ENCODE peak calls at places on chromosomes 1 and 21, in four cellular contexts. L, M, H and U are unnamed samples.

GRCh38 chr1:232766224-232766890 is 38.9 kb upstream of the MAP10 start:
- DNase-seq in H (no peak), L (peak), M (no peak), U (peak)

GRCh38 chr1:41241748-41242644 is at the start of gene SCMH1:
- DNase-seq in L (no peak), M (peak), H (peak), U (peak)

GRCh38 chr1:42807056-42807668 is 9.8 kb upstream of the ERMAP start:
- DNase-seq in L (no peak), H (no peak), M (no peak), U (no peak)

GRCh38 chr1:184021666-184022198 is 15.8 kb downstream of the COLGALT2 start:
- DNase-seq in H (no peak), L (no peak), M (no peak), U (no peak)

GRCh38 chr1:51850420-51851297 is 27.9 kb downstream of the NRDC start:
- DNase-seq in M (no peak), L (no peak), H (no peak), U (no peak)

GRCh38 chr1:38044224-38045215 is 2.1 kb downstream of the POU3F1 start:
- DNase-seq in H (no peak), L (no peak), M (no peak), U (no peak)

GRCh38 chr1:154431586-154432373 is 26.6 kb downstream of the IL6R start:
- DNase-seq in M (no peak), H (no peak), L (peak), U (no peak)

GRCh38 chr21:14602418-14602987 is 56.4 kb upstream of the SAMSN1 start:
- DNase-seq in H (no peak), M (no peak), L (no peak), U (no peak)

GRCh38 chr1:198267921-198268320 is 111.1 kb downstream of the NEK7 start:
- DNase-seq in L (no peak), M (no peak), H (no peak), U (no peak)

GRCh38 chr1:19044975-19045831 is 88.7 kb upstream of the IFFO2 start:
- DNase-seq in M (no peak), L (no peak), H (no peak), U (peak)

GRCh38 chr1:24503870-24504523 is 1.4 kb downstream of the RCAN3 start:
- DNase-seq in M (peak), H (no peak), L (no peak), U (no peak)

GRCh38 chr21:45309069-45309521 is 21.4 kb upstream of the POFUT2 start:
- DNase-seq in H (peak), M (no peak), L (peak), U (no peak)

GRCh38 chr1:246078126-246078887 is 428.8 kb downstream of the SMYD3 start:
- DNase-seq in L (no peak), H (no peak), M (no peak), U (no peak)

GRCh38 chr1:67764674-67765073 is 68.6 kb downstream of the GNG12 start:
- DNase-seq in L (no peak), M (no peak), H (no peak), U (no peak)

GRCh38 chr1:176983786-176984185 is 180.7 kb downstream of the ASTN1 start:
- DNase-seq in H (no peak), M (no peak), L (no peak), U (no peak)

GRCh38 chr1:92817986-92818764 is 13.7 kb upstream of the RPL5 start:
- DNase-seq in M (no peak), L (peak), H (no peak), U (no peak)

GRCh38 chr1:219459321-219460105 is 153.4 kb downstream of the ZC3H11B start:
- DNase-seq in H (no peak), L (no peak), M (no peak), U (no peak)

GRCh38 chr1:156747737-156748669 is 3.5 kb downstream of the HDGF start:
- DNase-seq in L (peak), H (no peak), M (no peak), U (no peak)

GRCh38 chr1:237124856-237125462 is 83.0 kb downstream of the RYR2 start:
- DNase-seq in M (no peak), H (no peak), L (no peak), U (no peak)

GRCh38 chr1:176643536-176643935 is 180.6 kb downstream of the PAPPA2 start:
- DNase-seq in H (no peak), L (peak), M (no peak), U (no peak)

GRCh38 chr1:116379057-116379630 is 6.1 kb downstream of the ATP1A1 start:
- DNase-seq in L (no peak), H (no peak), M (no peak), U (peak)

GRCh38 chr1:30186586-30186985 is 536.8 kb downstream of the MATN1 start:
- DNase-seq in H (no peak), L (no peak), M (no peak), U (no peak)

GRCh38 chr1:14600405-14601150 is 2.1 kb downstream of the KAZN start:
- DNase-seq in M (no peak), H (no peak), L (no peak), U (no peak)

GRCh38 chr1:33094971-33095604 is 14.1 kb downstream of the AZIN2 start:
- DNase-seq in H (peak), L (peak), M (peak), U (no peak)